ENCODE peak calls at places on chromosomes 2 and 18, in eight cellular contexts. I, E, Z, S, R, Y, W and T are unnamed samples.

GRCh38 chr2:200658278-200658864 is 72.6 kb downstream of the AOX1 start:
- DNase-seq in I (no peak), E (no peak), Z (no peak), S (no peak), R (no peak), Y (no peak), W (no peak), T (no peak)

GRCh38 chr18:524496-524895 is 24.0 kb upstream of the COLEC12 start:
- DNase-seq in I (no peak), E (no peak), Z (no peak), S (peak; percentile 80), R (no peak), Y (peak; percentile 81), W (no peak), T (no peak)

GRCh38 chr2:20506281-20506685 is 59.4 kb downstream of the RHOB start:
- DNase-seq in I (no peak), E (no peak), Z (no peak), S (peak; percentile 59), R (no peak), Y (peak; percentile 87), W (no peak), T (no peak)

GRCh38 chr2:215967590-215968373 is 45.6 kb downstream of the MREG start:
- DNase-seq in I (no peak), E (no peak), Z (no peak), S (no peak), R (no peak), Y (no peak), W (no peak), T (no peak)

GRCh38 chr2:230671117-230671516 is 41.5 kb upstream of the CAB39 start:
- DNase-seq in I (no peak), E (peak; percentile 55), Z (no peak), S (peak; percentile 90), R (no peak), Y (peak; percentile 53), W (no peak), T (no peak)

GRCh38 chr2:199977984-199978415 is 22.6 kb downstream of the MAIP1 start:
- DNase-seq in I (no peak), E (no peak), Z (no peak), S (peak; percentile 54), R (no peak), Y (peak; percentile 81), W (no peak), T (no peak)

GRCh38 chr2:238121511-238122286 is 16.8 kb upstream of the KLHL30 start:
- DNase-seq in I (no peak), E (no peak), Z (no peak), S (no peak), R (peak; percentile 50), Y (no peak), W (no peak), T (no peak)

GRCh38 chr2:75801234-75801982 is 90.7 kb upstream of the GCFC2 start:
- DNase-seq in I (no peak), E (no peak), Z (no peak), S (no peak), R (no peak), Y (no peak), W (no peak), T (no peak)

GRCh38 chr18:63928331-63928730 is 20.6 kb downstream of the SERPINB10 start:
- DNase-seq in I (no peak), E (no peak), Z (no peak), S (no peak), R (no peak), Y (no peak), W (no peak), T (no peak)

GRCh38 chr2:205692095-205692494 is 9.8 kb downstream of the NRP2 start:
- DNase-seq in I (no peak), E (no peak), Z (no peak), S (peak; percentile 76), R (no peak), Y (peak; percentile 47), W (no peak), T (no peak)

GRCh38 chr2:205698556-205699282 is 16.4 kb downstream of the NRP2 start:
- DNase-seq in I (no peak), E (no peak), Z (no peak), S (peak; percentile 65), R (no peak), Y (peak; percentile 59), W (no peak), T (no peak)

GRCh38 chr2:205696541-205697441 is 14.5 kb downstream of the NRP2 start:
- DNase-seq in I (no peak), E (peak; percentile 49), Z (no peak), S (peak; percentile 91), R (no peak), Y (no peak), W (no peak), T (no peak)

GRCh38 chr2:205694256-205694655 is 12.0 kb downstream of the NRP2 start:
- DNase-seq in I (no peak), E (no peak), Z (no peak), S (no peak), R (no peak), Y (no peak), W (no peak), T (no peak)

DNA sequence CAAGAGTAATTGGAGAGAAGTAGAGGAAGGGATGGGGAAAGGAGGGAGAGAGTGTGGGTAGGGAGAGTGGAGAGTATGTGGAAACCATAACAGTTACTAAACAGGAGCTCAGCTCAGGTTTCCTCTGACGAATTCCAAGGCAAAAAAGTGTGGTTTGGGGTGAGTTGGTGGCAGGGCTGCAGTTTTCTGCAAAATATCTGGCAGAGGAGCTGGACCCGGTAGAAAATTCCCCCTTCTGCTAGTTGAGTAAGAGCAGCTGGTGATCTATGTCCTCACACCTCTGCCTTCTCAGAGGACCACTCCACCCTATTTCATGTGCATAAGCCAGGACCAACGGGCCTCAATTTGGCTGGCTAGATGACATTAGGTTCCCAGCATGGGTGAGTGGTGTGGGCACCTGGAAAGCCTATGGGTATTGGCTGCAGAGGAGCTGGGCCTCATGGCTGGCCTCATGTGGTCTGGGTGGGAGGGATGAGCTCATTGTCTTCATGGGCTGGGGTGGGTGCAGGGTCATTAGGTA is 13.2 kb downstream of the NRP2 start:
- DNase-seq in I (no peak), E (no peak), Z (no peak), S (peak; percentile 90), R (no peak), Y (peak; percentile 78), W (no peak), T (no peak)
- H3K27ac ChIP-seq in I (no peak overlapping the region), E (no peak overlapping the region), Z (no peak overlapping the region), S (peak overlapping the region; percentile 63), R (no peak overlapping the region), Y (peak overlapping the region; percentile 47), W (no peak overlapping the region), T (no peak overlapping the region)

GRCh38 chr2:100823665-100824438 is 3.9 kb downstream of the NPAS2 start:
- DNase-seq in I (no peak), E (no peak), Z (no peak), S (no peak), R (no peak), Y (no peak), W (no peak), T (no peak)

GRCh38 chr2:100821913-100822260 is 1.9 kb downstream of the NPAS2 start:
- DNase-seq in I (no peak), E (no peak), Z (no peak), S (no peak), R (no peak), Y (no peak), W (no peak), T (no peak)

GRCh38 chr2:100820346-100821254 is 661 bp downstream of the NPAS2 start:
- DNase-seq in I (no peak), E (no peak), Z (no peak), S (no peak), R (no peak), Y (peak; percentile 14), W (peak; percentile 21), T (no peak)

GRCh38 chr2:100821255-100821912 is 1.4 kb downstream of the NPAS2 start:
- DNase-seq in I (no peak), E (no peak), Z (no peak), S (no peak), R (no peak), Y (peak; percentile 12), W (no peak), T (no peak)

DNA sequence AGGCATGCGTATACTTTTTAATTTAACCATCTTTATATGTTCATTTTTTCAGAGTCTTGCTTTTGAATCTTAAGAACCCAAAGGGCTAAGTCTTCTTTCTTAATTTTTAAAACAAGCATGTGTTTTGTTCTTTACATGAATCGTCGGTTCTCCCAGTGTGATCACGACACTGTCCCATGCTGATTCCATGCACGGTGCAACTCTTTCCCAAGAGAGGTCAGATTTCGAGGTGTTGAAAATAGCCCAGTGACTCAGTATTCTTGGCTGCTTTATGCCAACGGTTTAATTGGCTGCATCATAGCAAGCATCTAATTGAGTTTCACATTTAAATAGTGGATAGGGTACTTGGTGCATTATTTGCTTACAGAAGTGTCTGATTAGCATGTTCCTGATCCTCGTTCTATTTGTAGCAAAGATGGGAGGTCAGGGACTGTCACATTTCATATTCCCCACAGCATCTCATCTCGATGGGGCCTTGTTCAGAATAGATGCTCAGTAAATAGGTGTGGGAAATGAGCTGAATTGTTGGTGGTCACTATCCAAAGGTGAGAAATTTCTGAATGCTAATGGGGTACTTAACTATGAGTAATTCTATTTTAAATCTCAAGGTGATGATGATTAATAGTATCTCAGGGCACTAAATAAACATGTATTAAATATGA is 2.8 kb downstream of the NPAS2 start:
- DNase-seq in I (no peak), E (no peak), Z (no peak), S (peak; percentile 42), R (no peak), Y (peak; percentile 77), W (no peak), T (peak; percentile 23)
- H3K27ac ChIP-seq in I (no peak overlapping the region), E (no peak overlapping the region), Z (no peak overlapping the region), S (no peak overlapping the region), R (no peak overlapping the region), Y (no peak overlapping the region), W (no peak overlapping the region), T (no peak overlapping the region)

GRCh38 chr2:26327291-26328272 is 18.4 kb upstream of the SELENOI start:
- DNase-seq in I (no peak), E (no peak), Z (no peak), S (peak; percentile 24), R (no peak), Y (peak; percentile 66), W (no peak), T (no peak)
- H3K27ac ChIP-seq in I (no peak overlapping the region), E (no peak overlapping the region), Z (no peak overlapping the region), S (no peak overlapping the region), R (no peak overlapping the region), Y (peak overlapping the region; percentile 53), W (no peak overlapping the region), T (no peak overlapping the region)

GRCh38 chr2:54341656-54342055 is 85.6 kb upstream of the TSPYL6 start:
- DNase-seq in I (no peak), E (no peak), Z (no peak), S (no peak), R (no peak), Y (peak; percentile 23), W (no peak), T (no peak)

GRCh38 chr2:54332386-54332785 is 76.4 kb upstream of the TSPYL6 start:
- DNase-seq in I (no peak), E (no peak), Z (no peak), S (no peak), R (no peak), Y (peak; percentile 55), W (no peak), T (no peak)

GRCh38 chr2:54331095-54331835 is 75.2 kb upstream of the TSPYL6 start:
- DNase-seq in I (no peak), E (no peak), Z (no peak), S (no peak), R (no peak), Y (no peak), W (no peak), T (peak; percentile 31)

GRCh38 chr2:54336977-54337255 is 80.9 kb upstream of the TSPYL6 start:
- DNase-seq in I (no peak), E (no peak), Z (no peak), S (no peak), R (no peak), Y (peak; percentile 30), W (no peak), T (no peak)

GRCh38 chr2:54336136-54336976 is 80.3 kb upstream of the TSPYL6 start:
- DNase-seq in I (no peak), E (no peak), Z (no peak), S (peak; percentile 88), R (no peak), Y (peak; percentile 87), W (no peak), T (no peak)
- H3K27ac ChIP-seq in I (no peak overlapping the region), E (no peak overlapping the region), Z (no peak overlapping the region), S (peak overlapping the region; percentile 51), R (no peak overlapping the region), Y (peak overlapping the region; percentile 62), W (no peak overlapping the region), T (no peak overlapping the region)